ENCODE peak calls at places on chromosomes 6 and 20, in eight cellular contexts. O, V, C, A, I, Y, L and X are unnamed samples.
A peak's percentile ranks its signal among the peaks of the same experiment; 100 is the strongest.

GRCh38 chr20:22511943-22512910 is 72.1 kb downstream of the FOXA2 start:
- DNase-seq in I (no peak), L (no peak), V (peak; percentile 4), O (no peak), Y (no peak), A (no peak), C (no peak), X (no peak)

GRCh38 chr20:11469795-11470495 is 447.7 kb upstream of the BTBD3 start:
- DNase-seq in L (no peak), Y (no peak), C (no peak), O (no peak), V (no peak), A (no peak), I (no peak), X (no peak)

GRCh38 chr6:44177691-44178423 is 19.2 kb downstream of the CAPN11 start:
- DNase-seq in V (no peak), I (no peak), C (peak; percentile 24), L (peak; percentile 68), A (no peak), Y (no peak), O (no peak), X (no peak)

GRCh38 chr6:118709859-118710350 is 58.5 kb upstream of the CEP85L start:
- DNase-seq in Y (no peak), V (peak; percentile 12), A (peak; percentile 73), I (peak; percentile 86), L (no peak), O (peak; percentile 10), C (no peak), X (no peak)

GRCh38 chr20:25051386-25052155 is 6.4 kb downstream of the ACSS1 start:
- DNase-seq in Y (no peak), C (no peak), L (no peak), V (no peak), O (no peak), I (no peak), A (no peak), X (no peak)

GRCh38 chr6:444653-445275 is 53.2 kb downstream of the IRF4 start:
- DNase-seq in O (no peak), A (no peak), V (no peak), I (no peak), C (no peak), Y (no peak), L (no peak), X (no peak)

GRCh38 chr6:168163096-168163731 is 84.2 kb upstream of the FRMD1 start:
- DNase-seq in O (no peak), A (no peak), C (no peak), V (no peak), Y (no peak), L (no peak), I (no peak), X (no peak)

GRCh38 chr6:56671651-56672461 is 29.2 kb upstream of the DST start:
- DNase-seq in O (peak; percentile 15), Y (no peak), V (no peak), L (peak; percentile 39), A (no peak), C (no peak), I (no peak), X (no peak)

GRCh38 chr6:122789078-122789861 is at the start of gene SMPDL3A:
- DNase-seq in O (peak; percentile 91), L (peak; percentile 78), Y (peak; percentile 41), C (no peak), A (peak; percentile 62), I (peak; percentile 71), V (peak; percentile 80), X (no peak)

GRCh38 chr6:87277123-87277522 is 45.3 kb upstream of the SMIM8 start:
- DNase-seq in I (no peak), V (no peak), L (no peak), Y (no peak), O (no peak), C (no peak), A (no peak), X (no peak)

GRCh38 chr20:58870293-58871014 is 17.9 kb downstream of the GNAS start:
- DNase-seq in Y (peak; percentile 78), I (no peak), O (peak; percentile 87), V (peak; percentile 91), L (peak; percentile 56), C (no peak), A (peak; percentile 46), X (no peak)

GRCh38 chr20:20395856-20396600 is 28.1 kb downstream of the INSM1 start:
- DNase-seq in Y (no peak), O (no peak), A (no peak), V (no peak), L (no peak), C (no peak), I (no peak), X (no peak)

GRCh38 chr6:168741305-168741704 is 300.3 kb downstream of the SMOC2 start:
- DNase-seq in A (no peak), V (no peak), Y (no peak), O (no peak), I (no peak), C (no peak), L (no peak), X (no peak)

GRCh38 chr6:108321253-108321740 is 26.4 kb downstream of the AFG1L start:
- DNase-seq in Y (no peak), V (no peak), I (no peak), C (no peak), A (no peak), O (no peak), L (no peak), X (no peak)

GRCh38 chr6:72149715-72150114 is 263.4 kb downstream of the RIMS1 start:
- DNase-seq in A (no peak), V (no peak), I (no peak), C (no peak), L (no peak), Y (no peak), O (no peak), X (no peak)

GRCh38 chr6:170237999-170238740 is 52.7 kb downstream of the DLL1 start:
- DNase-seq in O (no peak), V (no peak), C (no peak), L (no peak), Y (no peak), I (no peak), A (no peak), X (no peak)

GRCh38 chr6:21300439-21300838 is 293.1 kb upstream of the SOX4 start:
- DNase-seq in C (no peak), V (no peak), Y (no peak), O (no peak), L (no peak), I (no peak), A (no peak), X (no peak)

GRCh38 chr6:21310736-21311135 is 282.8 kb upstream of the SOX4 start:
- DNase-seq in I (no peak), O (no peak), A (no peak), V (no peak), C (no peak), L (no peak), Y (no peak), X (no peak)

GRCh38 chr6:21309791-21310190 is 283.8 kb upstream of the SOX4 start:
- DNase-seq in I (no peak), L (no peak), C (no peak), V (no peak), Y (no peak), O (no peak), A (no peak), X (no peak)

DNA sequence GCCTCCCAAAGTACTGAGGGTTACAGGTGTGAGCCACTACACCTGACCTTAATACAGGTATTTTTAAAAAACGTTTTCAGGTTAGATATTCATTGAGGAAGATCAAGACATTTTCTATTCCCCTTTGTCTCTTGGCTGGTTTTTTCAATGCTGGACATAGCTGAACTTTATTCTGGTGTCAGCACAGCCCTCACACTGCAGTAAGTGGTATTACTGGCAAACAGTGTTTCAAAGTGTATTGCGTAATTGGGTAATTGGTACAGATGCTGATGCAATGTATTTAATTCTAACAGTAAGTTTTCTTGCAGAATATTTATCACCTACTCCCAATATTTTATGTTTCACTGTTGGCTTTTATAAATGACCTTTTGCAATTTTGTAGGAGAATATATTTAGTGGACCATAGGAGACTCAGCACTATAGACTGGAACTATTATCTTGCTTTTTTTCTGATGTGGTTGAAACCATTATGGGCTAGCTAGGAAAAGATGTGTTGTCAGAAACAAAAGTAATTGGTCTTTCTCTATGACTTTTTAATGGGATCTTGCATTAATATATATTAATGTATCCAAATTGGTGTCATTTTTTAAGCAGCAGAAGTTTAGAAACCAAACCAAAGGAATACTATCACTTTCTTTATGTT is 287.6 kb upstream of the SOX4 start:
- DNase-seq in L (no peak), O (no peak), C (no peak), Y (no peak), I (no peak), V (peak; percentile 35), A (no peak), X (peak; percentile 12)
- TF ChIP-seq CTCF in L (no peak), O (no peak), C (no peak), Y (no peak), I (no peak), V (peak; percentile 22), A (no peak), X (no peak)

DNA sequence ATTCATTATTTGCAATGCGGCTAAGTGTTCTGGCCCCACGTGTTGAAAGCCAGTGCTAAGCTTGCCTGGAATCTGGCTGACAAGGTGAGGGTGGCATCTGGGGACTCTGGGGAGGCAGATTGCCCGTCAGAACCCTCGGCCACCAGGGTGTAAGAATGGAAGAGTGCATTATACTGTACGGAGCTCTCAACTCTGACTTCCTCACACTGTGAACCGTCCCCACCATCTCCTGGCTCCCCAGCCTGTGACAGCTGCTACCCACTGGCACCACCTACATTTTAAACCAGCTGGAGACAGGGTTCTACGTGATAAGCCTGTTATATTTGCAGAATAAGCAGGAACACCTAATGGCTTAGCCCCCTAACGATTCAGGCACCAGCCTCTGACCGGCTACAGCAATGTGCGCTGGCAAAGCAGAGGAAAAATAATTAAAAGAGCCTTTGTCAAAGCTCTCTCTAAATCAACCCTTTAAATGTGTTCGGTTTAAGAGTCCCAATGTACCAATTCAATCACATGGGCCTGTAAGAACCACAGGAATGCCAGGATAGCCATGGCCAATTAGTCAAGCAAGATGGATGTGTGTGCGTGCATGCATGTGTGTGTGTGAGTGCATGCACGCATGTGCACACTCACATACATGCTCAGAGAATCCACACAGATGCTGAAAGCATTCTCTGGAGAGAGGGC is 89.1 kb upstream of the TAB2 start:
- DNase-seq in O (no peak), A (no peak), C (no peak), I (no peak), L (no peak), V (no peak), Y (no peak), X (no peak)
- TF ChIP-seq CTCF in O (no peak), A (no peak), C (no peak), I (no peak), L (no peak), V (no peak), Y (no peak), X (no peak)

GRCh38 chr6:113190170-113190569 is 667.0 kb upstream of the MARCKS start:
- DNase-seq in V (no peak), C (no peak), O (peak; percentile 4), L (no peak), Y (no peak), I (no peak), A (no peak), X (no peak)
- TF ChIP-seq CTCF in V (no peak), C (no peak), O (no peak), L (no peak), Y (no peak), I (no peak), A (peak; percentile 19), X (no peak)

DNA sequence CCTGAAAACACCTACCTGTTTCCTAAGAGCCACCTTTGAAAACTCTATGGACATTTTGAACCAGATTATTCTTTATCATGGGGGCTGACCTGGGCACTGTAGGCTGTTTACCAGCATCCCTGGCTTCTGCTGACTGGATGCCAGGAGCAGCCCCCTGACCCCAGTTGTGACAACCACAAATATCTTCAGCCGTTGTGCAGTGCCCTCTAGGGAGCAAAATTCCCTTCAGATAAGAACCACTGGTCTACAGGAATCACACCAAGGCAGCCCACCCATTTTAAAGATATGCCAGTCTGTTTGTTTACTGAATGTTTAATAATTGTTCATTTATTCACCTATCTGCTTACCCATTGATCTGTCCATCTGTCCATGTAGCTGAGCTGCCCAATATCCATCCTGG is 276.9 kb downstream of the NRN1 start:
- DNase-seq in V (no peak), C (no peak), A (no peak), I (no peak), O (no peak), L (no peak), Y (no peak), X (no peak)
- TF ChIP-seq CTCF in V (no peak), C (no peak), A (peak; percentile 11), I (no peak), O (no peak), L (no peak), Y (no peak), X (no peak)